ENCODE peak calls at places on chromosomes 5 and 9, in nine cellular contexts. E, X, Q, A, I, L, W, U and T are unnamed samples.
A peak's percentile ranks its signal among the peaks of the same experiment; 100 is the strongest.

GRCh38 chr5:34957857-34958690 is 28.7 kb downstream of the DNAJC21 start:
- DNase-seq in L (peak; percentile 14), I (peak; percentile 10), Q (no peak), E (peak; percentile 7), W (no peak), U (no peak), X (peak; percentile 20), A (peak; percentile 7), T (peak; percentile 23)

GRCh38 chr5:78419396-78419795 is 59.0 kb downstream of the SCAMP1 start:
- DNase-seq in X (no peak), Q (no peak), E (no peak), A (no peak), W (no peak), L (no peak), I (no peak), U (no peak), T (no peak)

GRCh38 chr5:97172227-97172626 is 10.8 kb downstream of the RIOK2 start:
- DNase-seq in I (no peak), W (no peak), L (no peak), Q (no peak), E (no peak), A (no peak), U (no peak), X (no peak), T (no peak)

GRCh38 chr5:81554647-81555046 is 160.7 kb upstream of the ACOT12 start:
- DNase-seq in A (no peak), L (no peak), I (no peak), Q (no peak), W (no peak), U (no peak), E (no peak), X (no peak), T (no peak)

GRCh38 chr5:34886718-34887117 is 28.6 kb downstream of the RAD1 start:
- DNase-seq in U (no peak), Q (no peak), X (no peak), L (no peak), E (no peak), W (no peak), I (no peak), A (no peak), T (no peak)

GRCh38 chr9:19229725-19230355 is 653 bp upstream of the DENND4C start:
- DNase-seq in U (no peak), A (peak; percentile 73), L (peak; percentile 80), Q (no peak), I (peak; percentile 80), W (no peak), E (peak; percentile 75), X (peak; percentile 15), T (peak; percentile 56)

GRCh38 chr5:123044926-123045617 is 8.5 kb upstream of the PPIC start:
- DNase-seq in A (no peak), Q (no peak), I (no peak), L (no peak), X (no peak), E (no peak), W (no peak), U (no peak), T (no peak)

GRCh38 chr5:175687231-175687701 is 29.4 kb downstream of the HRH2 start:
- DNase-seq in Q (no peak), A (no peak), E (no peak), U (no peak), W (no peak), X (no peak), L (no peak), I (no peak), T (no peak)

GRCh38 chr5:158519433-158520025 is 580.2 kb downstream of the EBF1 start:
- DNase-seq in E (no peak), X (no peak), I (no peak), L (no peak), W (no peak), A (no peak), U (no peak), Q (peak; percentile 46), T (no peak)

GRCh38 chr5:143111799-143112198 is 291.7 kb downstream of the NR3C1 start:
- DNase-seq in W (no peak), Q (no peak), E (no peak), A (no peak), I (no peak), L (no peak), X (no peak), U (no peak), T (no peak)

GRCh38 chr5:127938746-127939145 is 144.8 kb upstream of the SLC12A2 start:
- DNase-seq in Q (no peak), U (no peak), X (no peak), E (no peak), A (no peak), L (no peak), I (no peak), W (no peak), T (no peak)

GRCh38 chr9:136900988-136901515 is 14.7 kb downstream of the TRAF2 start:
- DNase-seq in L (no peak), X (no peak), U (no peak), I (peak; percentile 26), W (no peak), A (no peak), E (no peak), Q (no peak), T (no peak)

GRCh38 chr5:38105231-38105570 is 153.2 kb upstream of the EGFLAM start:
- DNase-seq in L (no peak), X (no peak), U (no peak), E (no peak), I (no peak), A (no peak), Q (no peak), W (no peak), T (no peak)

GRCh38 chr5:95823738-95824609 is 1.4 kb upstream of the GLRX start:
- DNase-seq in E (no peak), U (peak; percentile 69), I (peak; percentile 66), W (peak; percentile 21), Q (peak; percentile 80), X (peak; percentile 64), L (peak; percentile 72), A (no peak), T (no peak)

GRCh38 chr9:70413427-70413797 is 1.0 kb downstream of the KLF9 start:
- DNase-seq in W (no peak), L (peak; percentile 84), X (no peak), U (no peak), Q (no peak), A (no peak), E (peak; percentile 56), I (no peak), T (no peak)

GRCh38 chr5:849651-850301 is 1.0 kb downstream of the ZDHHC11 start:
- DNase-seq in Q (no peak), L (no peak), E (no peak), X (no peak), U (no peak), I (no peak), W (no peak), A (no peak), T (no peak)

GRCh38 chr9:135394699-135395645 is 84.6 kb upstream of the PPP1R26 start:
- DNase-seq in Q (no peak), E (no peak), I (no peak), X (no peak), L (no peak), A (no peak), W (no peak), U (no peak), T (no peak)

GRCh38 chr9:33081128-33081851 is 4.8 kb upstream of the SMU1 start:
- DNase-seq in E (peak; percentile 77), I (peak; percentile 44), L (peak; percentile 84), X (peak; percentile 78), U (no peak), W (peak; percentile 37), Q (peak; percentile 79), A (peak; percentile 88), T (peak; percentile 55)

GRCh38 chr5:115838885-115839518 is 2.4 kb downstream of the ATG12 start:
- DNase-seq in U (no peak), X (no peak), W (no peak), L (peak; percentile 49), I (no peak), E (peak; percentile 66), A (peak; percentile 34), Q (no peak), T (no peak)

GRCh38 chr5:146340260-146341081 is 1.8 kb downstream of the POU4F3 start:
- DNase-seq in A (no peak), U (peak; percentile 34), W (peak; percentile 6), E (peak; percentile 17), X (peak; percentile 63), I (peak; percentile 55), L (peak; percentile 69), Q (peak; percentile 18), T (peak; percentile 48)

GRCh38 chr5:56585973-56586740 is 229.2 kb upstream of the MAP3K1 start:
- DNase-seq in I (peak; percentile 9), W (no peak), L (peak; percentile 40), E (no peak), X (peak; percentile 41), A (peak; percentile 23), Q (no peak), U (no peak), T (no peak)

GRCh38 chr9:84331119-84331791 is 9.3 kb downstream of the SLC28A3 start:
- DNase-seq in L (no peak), W (no peak), Q (no peak), X (no peak), I (peak; percentile 10), A (no peak), E (no peak), U (no peak), T (no peak)

GRCh38 chr5:141192110-141192725 is at the start of gene PCDHB10:
- DNase-seq in I (peak; percentile 22), W (peak; percentile 20), U (no peak), E (peak; percentile 32), A (no peak), L (peak; percentile 69), Q (no peak), X (no peak), T (no peak)

GRCh38 chr5:17897776-17898175 is 263.5 kb downstream of the TAF11L14 start:
- DNase-seq in Q (no peak), U (no peak), E (no peak), A (no peak), X (no peak), I (no peak), W (no peak), L (no peak), T (no peak)

GRCh38 chr5:93532370-93532769 is 48.6 kb downstream of the NR2F1-AS1 start:
- DNase-seq in I (peak; percentile 23), X (peak; percentile 98), W (peak; percentile 11), A (no peak), Q (peak; percentile 79), L (no peak), E (no peak), U (peak; percentile 18), T (no peak)

GRCh38 chr5:157511656-157512644 is 51.9 kb downstream of the NIPAL4 start:
- DNase-seq in W (peak; percentile 38), L (peak; percentile 72), A (no peak), X (peak; percentile 97), I (peak; percentile 72), E (no peak), U (peak; percentile 86), Q (peak; percentile 94), T (no peak)

GRCh38 chr5:143101134-143101533 is 302.4 kb downstream of the NR3C1 start:
- DNase-seq in U (no peak), Q (no peak), E (no peak), L (no peak), X (no peak), W (no peak), A (no peak), I (no peak), T (peak; percentile 44)

GRCh38 chr5:72040513-72040912 is 66.8 kb upstream of the MAP1B start:
- DNase-seq in U (no peak), L (no peak), E (no peak), X (no peak), I (no peak), A (no peak), Q (no peak), W (no peak), T (no peak)

GRCh38 chr9:16262467-16263261 is 607.8 kb downstream of the BNC2 start:
- DNase-seq in X (no peak), W (no peak), A (peak; percentile 18), E (no peak), L (no peak), U (no peak), I (no peak), Q (no peak), T (no peak)

GRCh38 chr5:170070556-170071412 is 34.9 kb upstream of the FOXI1 start:
- DNase-seq in I (peak; percentile 16), E (no peak), L (peak; percentile 45), A (no peak), Q (peak; percentile 1), U (no peak), W (peak; percentile 28), X (peak; percentile 16), T (no peak)

GRCh38 chr9:130490981-130491380 is 46.2 kb downstream of the ASS1 start:
- DNase-seq in E (no peak), A (no peak), X (no peak), I (no peak), Q (no peak), W (no peak), L (no peak), U (no peak), T (no peak)